ENCODE peak calls at places on chromosomes 2 and 18, in five cellular contexts. J is esophagus squamous epithelium, A is GM23248, L is adrenal gland, E is neural progenitor cell. Q is an unnamed sample.

GRCh38 chr2:36441816-36442215 is 86.2 kb downstream of the CRIM1 start:
- DNase-seq in J (no peak), A (peak; percentile 83), L (no peak), E (no peak), Q (no peak)

GRCh38 chr2:160647967-160648685 is 154.5 kb upstream of the RBMS1 start:
- DNase-seq in J (no peak), A (no peak), L (no peak), E (no peak), Q (peak; percentile 37)

GRCh38 chr18:13756671-13757070 is 30.2 kb downstream of the RNMT start:
- DNase-seq in J (no peak), A (no peak), L (no peak), E (no peak), Q (no peak)

GRCh38 chr2:84931384-84931821 is 25.9 kb downstream of the TMSB10 start:
- DNase-seq in J (no peak), A (no peak), L (no peak), E (peak; percentile 25), Q (no peak)

GRCh38 chr2:142901778-142902177 is 24.3 kb downstream of the KYNU start:
- DNase-seq in J (no peak), A (no peak), L (no peak), E (no peak), Q (no peak)

GRCh38 chr18:48052845-48053244 is 122.4 kb upstream of the SMAD2 start:
- DNase-seq in J (no peak), A (no peak), L (no peak), E (no peak), Q (no peak)

GRCh38 chr2:149629003-149629402 is 41.4 kb upstream of the MMADHC start:
- DNase-seq in J (no peak), A (no peak), L (no peak), E (no peak), Q (no peak)

GRCh38 chr2:23528690-23529089 is 143.7 kb downstream of the KLHL29 start:
- DNase-seq in J (no peak), A (no peak), L (no peak), E (no peak), Q (no peak)

GRCh38 chr2:163732718-163733117 is 3.1 kb downstream of the FIGN start:
- DNase-seq in J (no peak), A (peak; percentile 45), L (no peak), E (no peak), Q (no peak)

GRCh38 chr2:57490746-57491145 is 555.9 kb upstream of the VRK2 start:
- DNase-seq in J (no peak), A (no peak), L (no peak), E (no peak), Q (no peak)

GRCh38 chr18:48256848-48257247 is 152.3 kb downstream of the ZBTB7C start:
- DNase-seq in J (no peak), A (no peak), L (no peak), E (no peak), Q (no peak)

GRCh38 chr2:157611726-157612125 is 16.9 kb downstream of the ACVR1C start:
- DNase-seq in J (no peak), A (no peak), L (no peak), E (no peak), Q (no peak)

GRCh38 chr2:233919938-233920337 is 2.8 kb downstream of the TRPM8 start:
- DNase-seq in J (no peak), A (peak; percentile 66), L (no peak), E (no peak), Q (no peak)

GRCh38 chr2:46329803-46330775 is 32.9 kb downstream of the EPAS1 start:
- DNase-seq in J (no peak), A (peak; percentile 96), L (no peak), E (no peak), Q (no peak)

GRCh38 chr18:59395226-59396175 is 36.4 kb upstream of the LMAN1 start:
- DNase-seq in J (no peak), A (no peak), L (no peak), E (peak; percentile 39), Q (no peak)

DNA sequence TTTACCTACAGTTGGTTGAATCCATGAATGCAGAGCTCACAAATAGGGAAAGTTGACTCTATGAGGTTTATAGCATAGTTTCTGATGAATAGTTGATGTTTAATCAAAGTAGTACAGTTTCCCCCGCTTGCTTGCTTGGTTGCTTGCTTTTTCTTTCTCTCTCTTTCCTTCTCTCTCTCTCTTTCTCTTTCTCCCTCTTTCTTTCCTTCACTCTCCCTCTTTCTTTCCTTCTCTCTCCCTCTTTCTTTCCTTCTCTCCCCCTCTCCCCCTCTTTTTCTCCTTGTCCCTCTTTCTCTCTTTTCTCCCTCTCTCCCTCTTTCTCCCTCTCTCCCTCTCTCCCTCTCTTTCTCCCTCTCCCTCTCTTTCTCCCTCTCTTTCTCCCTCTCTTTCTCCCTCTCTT is 999.9 kb upstream of the CELF4 start:
- DNase-seq in J (no peak), A (no peak), L (no peak), E (no peak), Q (no peak)
- H3K9me3 ChIP-seq in J (no peaks in the 10 kb centered on the region), A (no peaks in the 10 kb centered on the region), L (no peaks in the 10 kb centered on the region), E (no peaks in the 10 kb centered on the region), Q (no peaks in the 10 kb centered on the region)

DNA sequence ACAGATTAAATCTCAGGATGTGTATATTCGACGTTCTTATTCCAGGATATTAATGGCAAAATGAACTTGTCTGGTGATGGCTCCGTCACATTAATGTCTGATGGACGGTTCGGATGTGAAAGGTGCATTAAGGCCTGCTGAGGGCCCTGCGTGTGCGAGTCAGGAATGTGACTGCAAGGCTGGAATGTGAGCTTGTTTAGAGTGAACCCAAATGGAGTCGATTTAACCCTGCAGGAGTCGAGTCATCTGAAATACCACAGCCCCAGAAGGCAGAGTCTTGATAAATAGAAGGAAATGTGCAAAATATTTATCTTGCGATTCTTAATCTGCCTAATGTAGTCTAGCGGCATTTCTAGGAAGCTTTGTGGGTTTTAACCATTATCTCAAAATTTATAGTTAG is 44.3 kb downstream of the RDH14 start:
- DNase-seq in J (no peak), A (peak; percentile 46), L (no peak), E (peak; percentile 53), Q (no peak)
- H3K4me1 ChIP-seq in J (no peaks in the 10 kb centered on the region), A (peaks cover 29% of the 10 kb centered on the region), L (peaks cover 5% of the 10 kb centered on the region), E (no peaks in the 10 kb centered on the region), Q (no peaks in the 10 kb centered on the region)

DNA sequence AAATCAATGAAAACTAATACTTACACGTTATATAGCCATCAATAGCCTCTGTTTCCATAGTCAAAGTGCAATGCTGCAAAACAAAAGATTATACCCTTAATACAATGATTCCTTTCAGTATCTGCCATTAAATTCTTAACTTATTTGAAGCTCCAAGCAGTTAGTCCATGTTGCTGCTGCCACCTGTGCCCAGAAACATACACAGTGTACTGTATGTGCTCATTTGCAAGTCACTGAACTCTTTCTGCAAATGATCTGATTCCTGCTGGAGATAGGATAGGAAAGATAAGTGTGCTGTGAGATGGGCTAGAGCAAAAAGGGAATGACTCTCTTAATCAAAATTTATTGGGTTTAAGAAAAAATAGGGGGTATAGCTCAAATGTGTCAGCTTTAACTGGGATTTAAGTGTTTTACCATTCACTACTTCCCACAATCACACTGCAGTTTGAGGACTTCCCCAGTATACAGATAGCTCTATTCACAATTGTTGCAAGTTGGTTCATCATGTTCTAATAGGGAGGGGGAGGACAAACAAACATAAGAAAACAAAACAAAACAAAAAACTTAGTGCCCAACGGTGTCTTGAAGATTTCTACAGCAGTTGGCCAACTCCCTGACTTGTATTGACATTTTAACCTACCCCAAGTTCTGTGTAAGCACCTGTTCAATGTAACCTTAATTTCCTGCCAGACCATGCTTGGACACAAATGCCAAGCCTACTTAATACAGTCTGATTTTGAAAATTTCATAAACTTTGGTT is 2.7 kb downstream of the IKZF2 start:
- DNase-seq in J (no peak), A (peak; percentile 12), L (no peak), E (no peak), Q (no peak)
- H3K4me3 ChIP-seq in J (peak overlapping the region; percentile 85), A (peak overlapping the region; percentile 97), L (peak overlapping the region; percentile 39), E (peak overlapping the region; percentile 98), Q (peak overlapping the region; percentile 80)

GRCh38 chr2:6089474-6089873 is 397.3 kb downstream of the SOX11 start:
- DNase-seq in J (no peak), A (no peak), L (no peak), E (no peak), Q (no peak)
- H3K9me3 ChIP-seq in J (no peaks in the 10 kb centered on the region), A (no peaks in the 10 kb centered on the region), L (no peaks in the 10 kb centered on the region), E (peaks cover 11% of the 10 kb centered on the region), Q (no peaks in the 10 kb centered on the region)

GRCh38 chr2:98458667-98459380 is 14.2 kb downstream of the INPP4A start:
- DNase-seq in J (no peak), A (no peak), L (peak; percentile 13), E (no peak), Q (no peak)

GRCh38 chr2:98460573-98461560 is 16.2 kb downstream of the INPP4A start:
- DNase-seq in J (no peak), A (no peak), L (peak; percentile 12), E (no peak), Q (peak; percentile 72)

GRCh38 chr2:98459776-98460175 is 15.1 kb downstream of the INPP4A start:
- DNase-seq in J (no peak), A (no peak), L (peak; percentile 8), E (no peak), Q (no peak)

GRCh38 chr2:98457045-98457696 is 12.5 kb downstream of the INPP4A start:
- DNase-seq in J (no peak), A (peak; percentile 95), L (peak; percentile 11), E (no peak), Q (no peak)

DNA sequence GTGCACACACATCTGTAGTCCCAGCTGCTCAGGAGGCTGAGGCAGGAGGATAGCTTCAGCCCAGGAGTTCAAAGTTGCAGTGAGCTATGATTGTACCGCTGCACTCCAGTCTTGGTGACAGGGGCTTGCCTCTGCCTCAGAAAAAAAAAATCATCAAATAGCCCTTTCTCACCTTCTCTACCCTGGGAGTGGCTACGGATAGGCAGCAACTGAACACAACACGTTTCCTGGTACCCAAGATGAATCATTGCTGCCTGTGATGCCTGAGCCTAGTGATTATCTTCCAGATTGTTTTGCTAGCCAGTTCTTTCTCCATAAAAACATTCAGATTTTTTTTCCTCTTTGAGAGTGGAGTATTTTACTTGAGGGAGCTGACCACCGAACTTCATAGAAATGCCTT is 13.5 kb downstream of the INPP4A start:
- DNase-seq in J (no peak), A (peak; percentile 64), L (peak; percentile 4), E (no peak), Q (no peak)
- H3K4me1 ChIP-seq in J (peaks cover 32% of the 10 kb centered on the region), A (peaks cover 20% of the 10 kb centered on the region), L (peaks cover 59% of the 10 kb centered on the region), E (peaks cover 4% of the 10 kb centered on the region), Q (peaks cover 17% of the 10 kb centered on the region)

GRCh38 chr2:1373794-1374193 is 39.5 kb upstream of the TPO start:
- DNase-seq in J (no peak), A (no peak), L (no peak), E (no peak), Q (no peak)
- H3K4me3 ChIP-seq in J (peak overlapping the region; percentile 16), A (no peak overlapping the region), L (no peak overlapping the region), E (no peak overlapping the region), Q (no peak overlapping the region)

Q was measured in right cardiac atrium.